ENCODE peak calls at places on chromosome 13, in six cellular contexts. G is stomach, J is prostate gland, O is breast epithelium, F is SK-N-SH, A is sigmoid colon. D is an unnamed sample.

GRCh38 chr13:83532809-83533208 is 349.5 kb downstream of the SLITRK1 start:
- DNase-seq in O (no peak), A (peak), G (no peak), J (no peak), F (no peak), D (no peak)

GRCh38 chr13:107587681-107588080 is 627.7 kb downstream of the LIG4 start:
- DNase-seq in J (no peak), G (no peak), O (no peak), A (no peak), F (no peak), D (no peak)

GRCh38 chr13:110254751-110255553 is 52.0 kb downstream of the COL4A1 start:
- DNase-seq in G (no peak), F (no peak), A (no peak), J (no peak), O (no peak), D (no peak)

GRCh38 chr13:54029226-54029625 is 1000.6 kb downstream of the OLFM4 start:
- DNase-seq in O (no peak), J (no peak), G (no peak), F (no peak), A (no peak), D (no peak)

GRCh38 chr13:85828094-85828684 is 29.0 kb upstream of the SLITRK6 start:
- DNase-seq in A (no peak), O (no peak), J (no peak), G (no peak), F (peak), D (no peak)

GRCh38 chr13:41694902-41695301 is 237.6 kb downstream of the RGCC start:
- DNase-seq in F (no peak), G (no peak), J (peak), A (peak), O (no peak), D (peak)

GRCh38 chr13:58376775-58377174 is 745.2 kb downstream of the PCDH17 start:
- DNase-seq in A (no peak), O (no peak), F (no peak), J (no peak), G (no peak), D (no peak)

GRCh38 chr13:29524641-29525040 is 70.8 kb downstream of the SLC7A1 start:
- DNase-seq in G (no peak), A (no peak), O (no peak), F (no peak), J (no peak), D (no peak)

GRCh38 chr13:51935326-51936171 is 73.8 kb downstream of the CCDC70 start:
- DNase-seq in O (no peak), A (no peak), G (peak), F (peak), J (peak), D (peak)

GRCh38 chr13:106680796-106681482 is 113.0 kb upstream of the ARGLU1 start:
- DNase-seq in F (no peak), O (no peak), J (no peak), A (no peak), G (no peak), D (no peak)

GRCh38 chr13:105165449-105166125 is 1369.9 kb downstream of the EFNB2 start:
- DNase-seq in F (no peak), G (no peak), O (no peak), J (no peak), A (no peak), D (peak)

GRCh38 chr13:48579167-48579918 is 46.5 kb upstream of the RCBTB2 start:
- DNase-seq in G (peak), F (no peak), O (no peak), J (peak), A (no peak), D (peak)

GRCh38 chr13:90899411-90899810 is 448.1 kb upstream of the MIR17HG start:
- DNase-seq in J (no peak), F (no peak), G (no peak), O (no peak), A (no peak), D (no peak)

GRCh38 chr13:105334211-105334610 is 1201.3 kb downstream of the EFNB2 start:
- DNase-seq in A (no peak), J (no peak), O (no peak), G (no peak), F (no peak), D (no peak)

GRCh38 chr13:77784531-77784930 is 87.0 kb downstream of the SLAIN1 start:
- DNase-seq in J (no peak), O (no peak), G (no peak), A (no peak), F (no peak), D (no peak)

GRCh38 chr13:51542358-51542972 is 41.8 kb upstream of the WDFY2 start:
- DNase-seq in A (no peak), J (peak), F (peak), O (no peak), G (peak), D (no peak)

GRCh38 chr13:87536499-87536898 is 134.7 kb upstream of the SLITRK5 start:
- DNase-seq in J (no peak), G (no peak), O (no peak), A (no peak), F (no peak), D (no peak)

GRCh38 chr13:43227721-43228120 is 204.3 kb downstream of the DNAJC15 start:
- DNase-seq in G (no peak), J (no peak), A (no peak), O (no peak), F (no peak), D (no peak)

GRCh38 chr13:111099292-111099691 is 15.8 kb upstream of the ARHGEF7 start:
- DNase-seq in F (no peak), G (no peak), A (no peak), O (no peak), J (no peak), D (no peak)

GRCh38 chr13:51995677-51996551 is 15.3 kb downstream of the ATP7B start:
- DNase-seq in G (peak), A (no peak), F (no peak), J (peak), O (no peak), D (peak)

GRCh38 chr13:100438059-100438788 is 150.4 kb downstream of the GGACT start:
- DNase-seq in J (no peak), A (no peak), O (no peak), F (no peak), G (no peak), D (no peak)

GRCh38 chr13:40993119-40993518 is 26.0 kb downstream of the ELF1 start:
- DNase-seq in O (no peak), G (no peak), J (no peak), A (no peak), F (no peak), D (peak)

GRCh38 chr13:106418556-106418955 is 116.9 kb downstream of the EFNB2 start:
- DNase-seq in A (no peak), G (no peak), F (peak), J (no peak), O (no peak), D (no peak)

GRCh38 chr13:102651392-102651791 is 43.5 kb downstream of the METTL21C start:
- DNase-seq in G (no peak), F (no peak), A (no peak), J (no peak), O (no peak), D (no peak)

GRCh38 chr13:65656740-65657329 is 1573.3 kb downstream of the PCDH9 start:
- DNase-seq in F (no peak), O (no peak), A (no peak), J (no peak), G (no peak), D (no peak)

GRCh38 chr13:110455941-110456340 is 105.6 kb downstream of the RAB20 start:
- DNase-seq in G (peak), A (peak), O (peak), J (peak), F (peak), D (peak)

GRCh38 chr13:48828962-48829405 is 146.7 kb upstream of the FNDC3A start:
- DNase-seq in F (peak), A (no peak), O (no peak), J (no peak), G (no peak), D (no peak)

GRCh38 chr13:32910530-32910929 is 105.7 kb upstream of the KL start:
- DNase-seq in A (no peak), F (no peak), G (no peak), J (no peak), O (no peak), D (no peak)

DNA sequence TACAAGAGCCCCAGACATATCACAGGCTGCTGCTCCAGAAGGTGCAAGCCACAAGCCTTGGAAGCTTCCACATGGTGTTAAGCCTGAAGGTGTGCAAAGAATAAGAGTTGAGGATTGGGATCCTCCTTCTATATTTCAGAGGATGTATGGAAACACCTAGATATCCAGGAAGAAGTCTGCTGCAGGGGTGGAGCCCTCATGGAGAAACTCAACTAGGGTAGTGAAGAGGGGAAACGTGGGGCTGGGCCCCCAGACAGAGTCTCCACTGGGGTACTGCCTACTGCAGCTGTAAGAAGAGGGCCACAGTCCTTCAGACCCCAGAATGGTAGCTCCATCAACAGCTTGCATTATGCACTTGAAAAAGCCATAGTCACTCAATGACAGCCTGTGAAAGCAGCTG is 1444.0 kb downstream of the SLITRK1 start:
- DNase-seq in F (no peak), O (no peak), J (no peak), A (no peak), G (no peak), D (no peak)
- TF ChIP-seq POLR2AphosphoS5 in F (no peak), O (no peak), J (no peak), A (no peak), G (no peak), D (no peak)

GRCh38 chr13:93248627-93249047 is 22.0 kb downstream of the GPC6 start:
- DNase-seq in J (peak), A (no peak), F (peak), O (no peak), G (peak), D (no peak)
- TF ChIP-seq POLR2AphosphoS5 in J (no peak), A (no peak), F (no peak), O (no peak), G (no peak), D (no peak)

GRCh38 chr13:21476893-21477472 is 17.9 kb upstream of the ZDHHC20 start:
- DNase-seq in G (peak), J (peak), O (peak), F (peak), A (peak), D (peak)

GRCh38 chr13:21478881-21479808 is 20.0 kb upstream of the ZDHHC20 start:
- DNase-seq in O (no peak), J (peak), A (no peak), F (peak), G (no peak), D (peak)

GRCh38 chr13:21483748-21484147 is 24.6 kb upstream of the ZDHHC20 start:
- DNase-seq in F (no peak), G (no peak), J (no peak), A (no peak), O (no peak), D (no peak)

GRCh38 chr13:21486322-21486721 is 27.2 kb upstream of the ZDHHC20 start:
- DNase-seq in F (no peak), O (no peak), A (no peak), G (no peak), J (no peak), D (no peak)

GRCh38 chr13:21481359-21481758 is 22.3 kb upstream of the ZDHHC20 start:
- DNase-seq in A (no peak), O (no peak), F (peak), J (no peak), G (no peak), D (no peak)
- TF ChIP-seq POLR2AphosphoS5 in A (no peak), O (no peak), F (no peak), J (peak), G (no peak), D (no peak)

GRCh38 chr13:21518617-21519144 is 59.6 kb upstream of the ZDHHC20 start:
- DNase-seq in O (no peak), A (no peak), F (no peak), G (no peak), J (no peak), D (no peak)

GRCh38 chr13:21526707-21527454 is 67.8 kb upstream of the ZDHHC20 start:
- DNase-seq in A (no peak), F (no peak), O (no peak), J (no peak), G (no peak), D (no peak)

GRCh38 chr13:21517576-21517975 is 58.5 kb upstream of the ZDHHC20 start:
- DNase-seq in G (no peak), J (no peak), A (no peak), F (no peak), O (no peak), D (no peak)

GRCh38 chr13:21522130-21522529 is 63.0 kb upstream of the ZDHHC20 start:
- DNase-seq in G (no peak), F (no peak), A (no peak), J (no peak), O (no peak), D (no peak)

DNA sequence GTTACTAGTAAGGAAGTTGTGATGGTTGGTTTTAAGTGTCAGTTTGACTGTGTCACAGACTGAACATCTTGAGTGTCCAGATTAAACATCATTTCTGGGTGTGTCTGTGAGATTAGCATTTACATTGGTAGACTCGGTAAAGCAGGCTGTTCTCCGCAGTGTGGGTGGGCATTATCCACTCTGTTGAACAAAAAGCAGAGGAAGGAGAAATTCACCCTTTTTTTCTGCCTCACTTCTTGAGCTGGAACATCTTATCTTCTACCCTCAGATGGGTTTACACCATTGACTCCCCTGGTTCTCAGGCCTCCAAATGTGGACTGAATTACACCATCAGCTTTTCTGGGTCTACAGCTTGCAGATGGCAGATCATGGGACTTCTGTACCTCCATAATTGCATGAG is 63.7 kb upstream of the ZDHHC20 start:
- DNase-seq in F (no peak), G (no peak), O (no peak), A (no peak), J (no peak), D (no peak)
- TF ChIP-seq POLR2AphosphoS5 in F (no peak), G (no peak), O (no peak), A (no peak), J (no peak), D (no peak)

DNA sequence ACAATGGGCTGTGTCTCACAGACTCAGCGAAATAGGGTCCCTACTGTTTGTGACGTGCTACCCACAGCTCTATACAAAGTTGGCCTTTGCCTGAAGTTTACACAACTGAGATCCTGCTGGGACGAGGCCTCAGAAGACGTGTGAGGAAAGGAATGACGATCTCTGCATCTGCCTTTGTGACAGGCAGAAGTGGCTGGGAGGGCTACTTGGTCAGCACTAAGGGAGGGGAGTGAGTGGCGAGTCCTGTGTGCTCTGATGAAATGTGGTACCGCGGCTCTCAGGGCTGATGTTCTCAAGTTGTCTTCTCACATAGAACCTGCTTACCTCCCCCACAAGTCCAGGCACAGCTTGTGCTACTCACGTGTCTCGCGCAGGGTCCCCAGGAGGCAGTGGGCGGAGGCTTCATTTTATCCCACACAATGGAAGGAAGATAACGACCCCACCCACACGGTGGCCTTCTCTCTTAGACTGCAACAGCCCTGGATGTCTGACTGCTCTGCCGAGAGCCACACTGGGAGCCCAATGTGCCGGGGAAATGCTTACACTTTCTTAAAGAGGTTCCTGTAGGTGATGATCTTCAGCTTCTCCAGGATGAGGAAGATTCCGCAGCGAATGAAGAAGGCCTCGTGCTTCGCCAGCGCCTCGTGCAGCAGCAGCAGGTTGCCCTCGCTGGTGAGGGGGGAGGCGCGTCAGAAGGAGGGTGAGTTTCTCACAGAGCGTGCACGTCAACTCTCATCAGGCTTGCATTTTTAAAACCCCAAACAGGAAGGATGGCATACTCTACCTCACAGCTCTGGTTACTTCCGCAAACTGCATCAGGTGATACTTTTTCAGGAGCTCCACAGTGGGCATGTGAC is 21.2 kb downstream of the PROZ start:
- DNase-seq in F (no peak), O (no peak), J (no peak), A (no peak), G (no peak), D (no peak)
- TF ChIP-seq POLR2AphosphoS5 in F (no peak), O (no peak), J (no peak), A (no peak), G (no peak), D (no peak)

DNA sequence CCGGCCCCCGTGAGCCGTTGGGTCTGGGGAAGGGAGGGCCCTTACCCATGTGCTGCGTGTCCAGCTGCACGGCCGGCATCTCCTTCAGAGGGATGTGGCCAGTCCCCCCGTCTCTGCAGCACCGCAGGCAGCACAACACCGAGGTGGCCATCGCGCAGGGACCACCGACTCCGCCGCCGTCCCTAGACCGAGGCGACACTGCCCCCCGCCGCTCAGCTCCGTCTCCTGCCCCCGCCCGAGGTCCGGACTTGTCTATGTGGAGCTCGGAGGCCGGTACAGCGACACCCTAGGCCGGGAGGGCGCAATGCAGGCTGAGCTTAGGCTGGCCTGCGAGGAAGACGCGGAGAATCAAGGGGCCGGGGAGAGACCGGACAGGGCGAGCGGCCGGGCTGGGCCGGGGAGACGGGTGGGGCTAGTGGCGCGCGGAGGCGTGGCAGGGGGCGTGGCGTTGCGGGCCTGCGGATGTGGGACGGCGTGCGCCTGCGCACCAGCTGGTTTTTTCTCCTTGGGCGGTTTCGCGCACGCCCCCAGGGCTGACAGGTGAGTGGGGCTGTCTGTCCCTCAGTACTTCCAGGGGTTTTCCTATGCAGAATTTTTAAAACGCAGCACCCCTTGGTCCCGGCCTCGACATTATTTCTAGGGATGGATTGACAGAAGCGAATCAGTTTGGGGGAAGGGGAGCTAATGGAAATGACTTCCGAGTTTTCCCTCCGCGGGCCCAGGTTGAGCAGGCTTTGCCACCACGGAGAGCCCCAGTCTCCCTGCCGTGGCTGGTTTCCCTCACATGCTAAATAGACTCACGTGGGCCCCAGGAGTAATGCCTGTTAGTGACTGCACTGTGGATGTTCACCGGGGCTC is at the start of gene SPRYD7:
- DNase-seq in A (peak), J (peak), F (peak), G (peak), O (peak), D (peak)
- TF ChIP-seq POLR2AphosphoS5 in A (peak), J (peak), F (peak), G (peak), O (no peak), D (peak)

GRCh38 chr13:39565036-39565949 is 37.7 kb downstream of the LHFPL6 start:
- DNase-seq in F (no peak), O (no peak), G (no peak), J (no peak), A (no peak), D (no peak)
- TF ChIP-seq POLR2AphosphoS5 in F (no peak), O (no peak), G (no peak), J (no peak), A (no peak), D (no peak)